ENCODE peak calls at places on chromosome 12, in five cellular contexts. B is mesothelial cell of epicardium, S is hypothalamus, J is WTC11, H is body of pancreas. K is an unnamed sample.

GRCh38 chr12:95790912-95791849 is 617 bp upstream of the NTN4 start:
- DNase-seq in J (peak), B (peak), H (peak), S (no peak), K (no peak)

GRCh38 chr12:4482936-4483335 is 37.3 kb upstream of the FGF6 start:
- DNase-seq in H (no peak), B (no peak), S (no peak), J (no peak), K (no peak)

GRCh38 chr12:120650249-120650690 is 9.8 kb downstream of the CABP1 start:
- DNase-seq in H (no peak), B (no peak), J (no peak), S (no peak), K (no peak)

GRCh38 chr12:127340381-127340780 is 926.6 kb upstream of the TMEM132C start:
- DNase-seq in J (no peak), H (no peak), B (no peak), S (no peak), K (no peak)

GRCh38 chr12:115916910-115917668 is 360.4 kb downstream of the MED13L start:
- DNase-seq in J (peak), B (peak), H (peak), S (peak), K (no peak)

GRCh38 chr12:28958553-28959195 is 190.4 kb upstream of the FAR2 start:
- DNase-seq in B (no peak), H (no peak), S (no peak), J (no peak), K (no peak)

GRCh38 chr12:74111688-74112360 is 425.8 kb upstream of the ATXN7L3B start:
- DNase-seq in H (no peak), S (no peak), B (no peak), J (peak), K (no peak)

GRCh38 chr12:121214171-121214777 is 4.3 kb downstream of the P2RX4 start:
- DNase-seq in B (no peak), H (no peak), S (no peak), J (no peak), K (no peak)

GRCh38 chr12:111168009-111168786 is 200.7 kb downstream of the PHETA1 start:
- DNase-seq in S (no peak), B (no peak), J (no peak), H (no peak), K (no peak)

GRCh38 chr12:67042697-67043131 is 226.4 kb upstream of the CAND1 start:
- DNase-seq in S (no peak), B (no peak), H (no peak), J (peak), K (no peak)

GRCh38 chr12:8018666-8019581 is 13.6 kb upstream of the FOXJ2 start:
- DNase-seq in J (peak), S (no peak), H (no peak), B (no peak), K (no peak)

GRCh38 chr12:113262710-113263109 is 41.4 kb downstream of the TPCN1 start:
- DNase-seq in J (no peak), S (no peak), B (no peak), H (peak), K (peak)

GRCh38 chr12:12673296-12673695 is 22.7 kb downstream of the GPR19 start:
- DNase-seq in J (no peak), S (no peak), H (no peak), B (no peak), K (no peak)

GRCh38 chr12:132834181-132834711 is 5.6 kb upstream of the GOLGA3 start:
- DNase-seq in S (no peak), J (no peak), B (no peak), H (no peak), K (no peak)

GRCh38 chr12:79055926-79056674 is 191.5 kb downstream of the SYT1 start:
- DNase-seq in J (no peak), S (no peak), H (no peak), B (no peak), K (no peak)

GRCh38 chr12:42691991-42692557 is 102.5 kb upstream of the PRICKLE1 start:
- DNase-seq in H (no peak), S (no peak), B (no peak), J (no peak), K (no peak)

GRCh38 chr12:109458086-109458485 is 19.0 kb downstream of the KCTD10 start:
- DNase-seq in J (no peak), S (no peak), H (no peak), B (no peak), K (no peak)

GRCh38 chr12:67774983-67775587 is 126.5 kb downstream of the DYRK2 start:
- DNase-seq in B (no peak), H (no peak), S (no peak), J (no peak), K (no peak)

GRCh38 chr12:118307069-118307954 is 65.4 kb downstream of the TAOK3 start:
- DNase-seq in H (no peak), B (no peak), S (no peak), J (no peak), K (no peak)

GRCh38 chr12:92414383-92415065 is 268.9 kb upstream of the BTG1 start:
- DNase-seq in H (no peak), J (no peak), S (no peak), B (no peak), K (no peak)

GRCh38 chr12:132257206-132257954 is 72.0 kb downstream of the GALNT9 start:
- DNase-seq in B (no peak), H (no peak), S (no peak), J (no peak), K (peak)

GRCh38 chr12:95882080-95882479 is 23.3 kb downstream of the SNRPF start:
- DNase-seq in J (no peak), S (no peak), B (no peak), H (no peak), K (no peak)

GRCh38 chr12:108129017-108129812 is at the start of gene WSCD2:
- DNase-seq in J (peak), S (no peak), H (peak), B (peak), K (no peak)

GRCh38 chr12:90043264-90043663 is 334.6 kb upstream of the ATP2B1 start:
- DNase-seq in B (no peak), S (no peak), H (no peak), J (no peak), K (no peak)